ENCODE peak calls at places on chromosome 16, in eight cellular contexts. One of them, this sample, is unnamed.

GRCh38 chr16:12729448-12729847 is 74.2 kb downstream of the CPPED1 start:
- DNase-seq in GOT3: no peak
- DNase-seq in GM03348: peak; percentile 79
- DNase-seq in AG09309: peak; percentile 62
- DNase-seq in lower leg skin: no peak
- DNase-seq in GM12891: no peak
- DNase-seq in effector memory CD4-positive, alpha-beta T cell: no peak
- DNase-seq in dorsolateral prefrontal cortex: no peak
- DNase-seq in this sample: peak; percentile 62

GRCh38 chr16:24257965-24258364 is 1.8 kb downstream of the CACNG3 start:
- DNase-seq in GOT3: no peak
- DNase-seq in GM03348: no peak
- DNase-seq in AG09309: no peak
- DNase-seq in lower leg skin: no peak
- DNase-seq in GM12891: no peak
- DNase-seq in effector memory CD4-positive, alpha-beta T cell: no peak
- DNase-seq in dorsolateral prefrontal cortex: no peak
- DNase-seq in this sample: no peak

GRCh38 chr16:87702325-87702811 is 63.4 kb downstream of the KLHDC4 start:
- DNase-seq in GOT3: no peak
- DNase-seq in GM03348: peak; percentile 74
- DNase-seq in AG09309: no peak
- DNase-seq in lower leg skin: no peak
- DNase-seq in GM12891: peak; percentile 86
- DNase-seq in effector memory CD4-positive, alpha-beta T cell: no peak
- DNase-seq in dorsolateral prefrontal cortex: no peak
- DNase-seq in this sample: no peak

GRCh38 chr16:50245417-50246298 is 20.7 kb upstream of the ADCY7 start:
- DNase-seq in GOT3: peak; percentile 32
- DNase-seq in GM03348: peak; percentile 91
- DNase-seq in AG09309: no peak
- DNase-seq in lower leg skin: peak; percentile 79
- DNase-seq in GM12891: peak; percentile 86
- DNase-seq in effector memory CD4-positive, alpha-beta T cell: no peak
- DNase-seq in dorsolateral prefrontal cortex: no peak
- DNase-seq in this sample: no peak

GRCh38 chr16:79008869-79009179 is 591.7 kb downstream of the MAF start:
- DNase-seq in GOT3: no peak
- DNase-seq in GM03348: no peak
- DNase-seq in AG09309: no peak
- DNase-seq in lower leg skin: no peak
- DNase-seq in GM12891: no peak
- DNase-seq in effector memory CD4-positive, alpha-beta T cell: no peak
- DNase-seq in dorsolateral prefrontal cortex: no peak
- DNase-seq in this sample: no peak

GRCh38 chr16:86117235-86117634 is 218.3 kb downstream of the IRF8 start:
- DNase-seq in GOT3: no peak
- DNase-seq in GM03348: no peak
- DNase-seq in AG09309: no peak
- DNase-seq in lower leg skin: no peak
- DNase-seq in GM12891: no peak
- DNase-seq in effector memory CD4-positive, alpha-beta T cell: no peak
- DNase-seq in dorsolateral prefrontal cortex: no peak
- DNase-seq in this sample: no peak

GRCh38 chr16:50428116-50428515 is 59.3 kb upstream of the BRD7 start:
- DNase-seq in GOT3: no peak
- DNase-seq in GM03348: no peak
- DNase-seq in AG09309: no peak
- DNase-seq in lower leg skin: no peak
- DNase-seq in GM12891: no peak
- DNase-seq in effector memory CD4-positive, alpha-beta T cell: no peak
- DNase-seq in dorsolateral prefrontal cortex: no peak
- DNase-seq in this sample: no peak

GRCh38 chr16:56617212-56618085 is 8.1 kb upstream of the MT1E start:
- DNase-seq in GOT3: no peak
- DNase-seq in GM03348: peak; percentile 86
- DNase-seq in AG09309: no peak
- DNase-seq in lower leg skin: peak; percentile 67
- DNase-seq in GM12891: no peak
- DNase-seq in effector memory CD4-positive, alpha-beta T cell: peak; percentile 25
- DNase-seq in dorsolateral prefrontal cortex: no peak
- DNase-seq in this sample: no peak

GRCh38 chr16:54510619-54511018 is 224.0 kb upstream of the IRX3 start:
- DNase-seq in GOT3: no peak
- DNase-seq in GM03348: no peak
- DNase-seq in AG09309: no peak
- DNase-seq in lower leg skin: no peak
- DNase-seq in GM12891: no peak
- DNase-seq in effector memory CD4-positive, alpha-beta T cell: no peak
- DNase-seq in dorsolateral prefrontal cortex: no peak
- DNase-seq in this sample: no peak

GRCh38 chr16:82660078-82660645 is 33.4 kb downstream of the CDH13 start:
- DNase-seq in GOT3: no peak
- DNase-seq in GM03348: peak; percentile 71
- DNase-seq in AG09309: no peak
- DNase-seq in lower leg skin: no peak
- DNase-seq in GM12891: no peak
- DNase-seq in effector memory CD4-positive, alpha-beta T cell: peak; percentile 47
- DNase-seq in dorsolateral prefrontal cortex: no peak
- DNase-seq in this sample: no peak

GRCh38 chr16:89140401-89140800 is 31.1 kb upstream of the CDH15 start:
- DNase-seq in GOT3: no peak
- DNase-seq in GM03348: no peak
- DNase-seq in AG09309: no peak
- DNase-seq in lower leg skin: no peak
- DNase-seq in GM12891: no peak
- DNase-seq in effector memory CD4-positive, alpha-beta T cell: no peak
- DNase-seq in dorsolateral prefrontal cortex: no peak
- DNase-seq in this sample: no peak

GRCh38 chr16:85789773-85790172 is 9.6 kb downstream of the EMC8 start:
- DNase-seq in GOT3: no peak
- DNase-seq in GM03348: no peak
- DNase-seq in AG09309: no peak
- DNase-seq in lower leg skin: no peak
- DNase-seq in GM12891: no peak
- DNase-seq in effector memory CD4-positive, alpha-beta T cell: no peak
- DNase-seq in dorsolateral prefrontal cortex: no peak
- DNase-seq in this sample: no peak

GRCh38 chr16:70495425-70496182 is 27.8 kb downstream of the COG4 start:
- DNase-seq in GOT3: no peak
- DNase-seq in GM03348: no peak
- DNase-seq in AG09309: no peak
- DNase-seq in lower leg skin: no peak
- DNase-seq in GM12891: no peak
- DNase-seq in effector memory CD4-positive, alpha-beta T cell: no peak
- DNase-seq in dorsolateral prefrontal cortex: no peak
- DNase-seq in this sample: no peak

GRCh38 chr16:55480228-55480655 is 1.2 kb downstream of the MMP2 start:
- DNase-seq in GOT3: peak; percentile 45
- DNase-seq in GM03348: peak; percentile 92
- DNase-seq in AG09309: peak; percentile 84
- DNase-seq in lower leg skin: peak; percentile 84
- DNase-seq in GM12891: no peak
- DNase-seq in effector memory CD4-positive, alpha-beta T cell: no peak
- DNase-seq in dorsolateral prefrontal cortex: peak; percentile 40
- DNase-seq in this sample: peak; percentile 57

GRCh38 chr16:80147021-80147680 is 393.6 kb upstream of the DYNLRB2 start:
- DNase-seq in GOT3: no peak
- DNase-seq in GM03348: peak; percentile 54
- DNase-seq in AG09309: peak; percentile 23
- DNase-seq in lower leg skin: no peak
- DNase-seq in GM12891: no peak
- DNase-seq in effector memory CD4-positive, alpha-beta T cell: no peak
- DNase-seq in dorsolateral prefrontal cortex: no peak
- DNase-seq in this sample: no peak

GRCh38 chr16:2466667-2467300 is 4.3 kb upstream of the NTN3 start:
- DNase-seq in GOT3: no peak
- DNase-seq in GM03348: no peak
- DNase-seq in AG09309: no peak
- DNase-seq in lower leg skin: no peak
- DNase-seq in GM12891: no peak
- DNase-seq in effector memory CD4-positive, alpha-beta T cell: no peak
- DNase-seq in dorsolateral prefrontal cortex: no peak
- DNase-seq in this sample: no peak

GRCh38 chr16:26111900-26112299 is 420.1 kb downstream of the HS3ST4 start:
- DNase-seq in GOT3: no peak
- DNase-seq in GM03348: no peak
- DNase-seq in AG09309: no peak
- DNase-seq in lower leg skin: no peak
- DNase-seq in GM12891: no peak
- DNase-seq in effector memory CD4-positive, alpha-beta T cell: no peak
- DNase-seq in dorsolateral prefrontal cortex: no peak
- DNase-seq in this sample: no peak

GRCh38 chr16:66551362-66551761 is 1.0 kb upstream of the CKLF start:
- DNase-seq in GOT3: no peak
- DNase-seq in GM03348: peak; percentile 40
- DNase-seq in AG09309: no peak
- DNase-seq in lower leg skin: no peak
- DNase-seq in GM12891: peak; percentile 37
- DNase-seq in effector memory CD4-positive, alpha-beta T cell: peak; percentile 44
- DNase-seq in dorsolateral prefrontal cortex: no peak
- DNase-seq in this sample: no peak

GRCh38 chr16:23392223-23392600 is 60.8 kb downstream of the COG7 start:
- DNase-seq in GOT3: no peak
- DNase-seq in GM03348: no peak
- DNase-seq in AG09309: no peak
- DNase-seq in lower leg skin: no peak
- DNase-seq in GM12891: no peak
- DNase-seq in effector memory CD4-positive, alpha-beta T cell: no peak
- DNase-seq in dorsolateral prefrontal cortex: no peak
- DNase-seq in this sample: no peak

GRCh38 chr16:55759983-55760664 is 72.8 kb downstream of the CES1 start:
- DNase-seq in GOT3: no peak
- DNase-seq in GM03348: no peak
- DNase-seq in AG09309: no peak
- DNase-seq in lower leg skin: no peak
- DNase-seq in GM12891: no peak
- DNase-seq in effector memory CD4-positive, alpha-beta T cell: no peak
- DNase-seq in dorsolateral prefrontal cortex: no peak
- DNase-seq in this sample: no peak

GRCh38 chr16:86012221-86012620 is 113.3 kb downstream of the IRF8 start:
- DNase-seq in GOT3: no peak
- DNase-seq in GM03348: no peak
- DNase-seq in AG09309: no peak
- DNase-seq in lower leg skin: no peak
- DNase-seq in GM12891: no peak
- DNase-seq in effector memory CD4-positive, alpha-beta T cell: no peak
- DNase-seq in dorsolateral prefrontal cortex: no peak
- DNase-seq in this sample: no peak

GRCh38 chr16:87936375-87937230 is at the start of gene CA5A:
- DNase-seq in GOT3: no peak
- DNase-seq in GM03348: no peak
- DNase-seq in AG09309: no peak
- DNase-seq in lower leg skin: no peak
- DNase-seq in GM12891: no peak
- DNase-seq in effector memory CD4-positive, alpha-beta T cell: no peak
- DNase-seq in dorsolateral prefrontal cortex: no peak
- DNase-seq in this sample: no peak

GRCh38 chr16:2748757-2749455 is 3.5 kb upstream of the SRRM2 start:
- DNase-seq in GOT3: no peak
- DNase-seq in GM03348: no peak
- DNase-seq in AG09309: no peak
- DNase-seq in lower leg skin: no peak
- DNase-seq in GM12891: no peak
- DNase-seq in effector memory CD4-positive, alpha-beta T cell: no peak
- DNase-seq in dorsolateral prefrontal cortex: no peak
- DNase-seq in this sample: no peak

GRCh38 chr16:77211880-77212735 is 12.9 kb downstream of the SYCE1L start:
- DNase-seq in GOT3: no peak
- DNase-seq in GM03348: peak; percentile 42
- DNase-seq in AG09309: no peak
- DNase-seq in lower leg skin: no peak
- DNase-seq in GM12891: peak; percentile 74
- DNase-seq in effector memory CD4-positive, alpha-beta T cell: peak; percentile 68
- DNase-seq in dorsolateral prefrontal cortex: no peak
- DNase-seq in this sample: no peak

GRCh38 chr16:2486645-2487516 is 12.0 kb downstream of the TBC1D24 start:
- DNase-seq in GOT3: no peak
- DNase-seq in GM03348: no peak
- DNase-seq in AG09309: no peak
- DNase-seq in lower leg skin: peak; percentile 73
- DNase-seq in GM12891: peak; percentile 86
- DNase-seq in effector memory CD4-positive, alpha-beta T cell: peak; percentile 68
- DNase-seq in dorsolateral prefrontal cortex: peak; percentile 70
- DNase-seq in this sample: no peak

GRCh38 chr16:982152-983043 is 828 bp downstream of the SOX8 start:
- DNase-seq in GOT3: no peak
- DNase-seq in GM03348: no peak
- DNase-seq in AG09309: no peak
- DNase-seq in lower leg skin: no peak
- DNase-seq in GM12891: no peak
- DNase-seq in effector memory CD4-positive, alpha-beta T cell: no peak
- DNase-seq in dorsolateral prefrontal cortex: no peak
- DNase-seq in this sample: no peak

GRCh38 chr16:15897834-15898254 is 9.4 kb upstream of the CEP20 start:
- DNase-seq in GOT3: no peak
- DNase-seq in GM03348: peak; percentile 62
- DNase-seq in AG09309: no peak
- DNase-seq in lower leg skin: no peak
- DNase-seq in GM12891: peak; percentile 43
- DNase-seq in effector memory CD4-positive, alpha-beta T cell: no peak
- DNase-seq in dorsolateral prefrontal cortex: no peak
- DNase-seq in this sample: no peak

GRCh38 chr16:30365200-30365599 is 5.1 kb downstream of the TBC1D10B start:
- DNase-seq in GOT3: no peak
- DNase-seq in GM03348: no peak
- DNase-seq in AG09309: no peak
- DNase-seq in lower leg skin: no peak
- DNase-seq in GM12891: no peak
- DNase-seq in effector memory CD4-positive, alpha-beta T cell: no peak
- DNase-seq in dorsolateral prefrontal cortex: no peak
- DNase-seq in this sample: no peak

GRCh38 chr16:4701791-4702465 is 8.6 kb downstream of the NUDT16L1 start:
- DNase-seq in GOT3: no peak
- DNase-seq in GM03348: no peak
- DNase-seq in AG09309: no peak
- DNase-seq in lower leg skin: no peak
- DNase-seq in GM12891: no peak
- DNase-seq in effector memory CD4-positive, alpha-beta T cell: no peak
- DNase-seq in dorsolateral prefrontal cortex: no peak
- DNase-seq in this sample: no peak

GRCh38 chr16:58198022-58198683 is at the start of gene CSNK2A2:
- DNase-seq in GOT3: peak; percentile 14
- DNase-seq in GM03348: peak; percentile 99
- DNase-seq in AG09309: peak; percentile 3
- DNase-seq in lower leg skin: peak; percentile 47
- DNase-seq in GM12891: peak; percentile 93
- DNase-seq in effector memory CD4-positive, alpha-beta T cell: peak; percentile 57
- DNase-seq in dorsolateral prefrontal cortex: peak; percentile 30
- DNase-seq in this sample: no peak

GRCh38 chr16:59543641-59544040 is 809.5 kb upstream of the GOT2 start:
- DNase-seq in GOT3: no peak
- DNase-seq in GM03348: peak; percentile 40
- DNase-seq in AG09309: peak; percentile 21
- DNase-seq in lower leg skin: no peak
- DNase-seq in GM12891: no peak
- DNase-seq in effector memory CD4-positive, alpha-beta T cell: no peak
- DNase-seq in dorsolateral prefrontal cortex: no peak
- DNase-seq in this sample: peak; percentile 12

GRCh38 chr16:12646490-12647274 is 157.0 kb downstream of the CPPED1 start:
- DNase-seq in GOT3: no peak
- DNase-seq in GM03348: peak; percentile 21
- DNase-seq in AG09309: no peak
- DNase-seq in lower leg skin: no peak
- DNase-seq in GM12891: no peak
- DNase-seq in effector memory CD4-positive, alpha-beta T cell: no peak
- DNase-seq in dorsolateral prefrontal cortex: peak; percentile 65
- DNase-seq in this sample: no peak

GRCh38 chr16:12655530-12655929 is 148.2 kb downstream of the CPPED1 start:
- DNase-seq in GOT3: no peak
- DNase-seq in GM03348: no peak
- DNase-seq in AG09309: no peak
- DNase-seq in lower leg skin: no peak
- DNase-seq in GM12891: no peak
- DNase-seq in effector memory CD4-positive, alpha-beta T cell: no peak
- DNase-seq in dorsolateral prefrontal cortex: no peak
- DNase-seq in this sample: no peak

GRCh38 chr16:10980811-10981210 is 36.4 kb downstream of the CLEC16A start:
- DNase-seq in GOT3: no peak
- DNase-seq in GM03348: no peak
- DNase-seq in AG09309: no peak
- DNase-seq in lower leg skin: no peak
- DNase-seq in GM12891: no peak
- DNase-seq in effector memory CD4-positive, alpha-beta T cell: no peak
- DNase-seq in dorsolateral prefrontal cortex: no peak
- DNase-seq in this sample: no peak

This sample was measured in smooth muscle cell of the brain vasculature.